ENCODE peak calls at places on chromosome 13, in seven cellular contexts. S, L, W, V, D, O and M are unnamed samples.

GRCh38 chr13:98957731-98958442 is 20.0 kb downstream of the DOCK9 start:
- DNase-seq in L (no peak), W (no peak), O (no peak), V (no peak), D (no peak), S (no peak), M (no peak)

GRCh38 chr13:99686157-99686572 is 184.9 kb downstream of the TM9SF2 start:
- DNase-seq in V (no peak), D (no peak), O (no peak), W (no peak), S (peak; percentile 43), L (peak; percentile 17), M (peak; percentile 36)

GRCh38 chr13:105139380-105140285 is 1395.8 kb downstream of the EFNB2 start:
- DNase-seq in O (no peak), V (peak; percentile 68), W (peak; percentile 10), L (no peak), S (no peak), D (peak; percentile 92), M (no peak)

GRCh38 chr13:67493835-67494234 is 263.7 kb upstream of the PCDH9 start:
- DNase-seq in O (no peak), W (no peak), S (no peak), V (no peak), D (no peak), L (no peak), M (no peak)

GRCh38 chr13:42996584-42996983 is 4.5 kb upstream of the EPSTI1 start:
- DNase-seq in V (no peak), W (no peak), O (no peak), L (peak; percentile 86), D (no peak), S (peak; percentile 94), M (peak; percentile 86)

GRCh38 chr13:100195568-100195967 is 106.7 kb downstream of the PCCA start:
- DNase-seq in W (no peak), D (no peak), V (no peak), S (no peak), O (no peak), L (no peak), M (no peak)

GRCh38 chr13:110523838-110524237 is 37.7 kb downstream of the RAB20 start:
- DNase-seq in S (no peak), V (no peak), W (no peak), D (no peak), O (no peak), L (no peak), M (no peak)

GRCh38 chr13:110726726-110727125 is 13.2 kb downstream of the ING1 start:
- DNase-seq in L (no peak), V (peak; percentile 53), S (no peak), W (peak; percentile 30), D (peak; percentile 92), O (no peak), M (no peak)

GRCh38 chr13:27200413-27201066 is 28.9 kb upstream of the USP12 start:
- DNase-seq in L (no peak), W (no peak), O (no peak), S (no peak), D (no peak), V (no peak), M (no peak)

GRCh38 chr13:88345171-88345847 is 674.1 kb downstream of the SLITRK5 start:
- DNase-seq in D (no peak), S (no peak), L (no peak), O (no peak), W (no peak), V (no peak), M (no peak)

GRCh38 chr13:71874490-71874889 is 7.5 kb upstream of the DACH1 start:
- DNase-seq in W (peak; percentile 31), O (no peak), V (no peak), L (no peak), D (no peak), S (no peak), M (no peak)

GRCh38 chr13:50993371-50993770 is 83.8 kb downstream of the RNASEH2B start:
- DNase-seq in W (no peak), S (no peak), O (no peak), L (no peak), D (no peak), V (no peak), M (no peak)

GRCh38 chr13:51385114-51385513 is 45.6 kb downstream of the SERPINE3 start:
- DNase-seq in D (no peak), O (no peak), W (no peak), L (no peak), S (no peak), V (no peak), M (no peak)

GRCh38 chr13:48532146-48532472 is 771 bp downstream of the RCBTB2 start:
- DNase-seq in D (peak; percentile 44), S (peak; percentile 58), L (peak; percentile 70), W (peak; percentile 30), V (no peak), O (no peak), M (peak; percentile 63)

GRCh38 chr13:90444232-90444631 is 903.3 kb upstream of the MIR17HG start:
- DNase-seq in S (no peak), L (no peak), W (no peak), O (no peak), D (no peak), V (no peak), M (no peak)

GRCh38 chr13:40910324-40911050 is 108.6 kb downstream of the ELF1 start:
- DNase-seq in O (no peak), S (peak; percentile 47), V (no peak), L (peak; percentile 48), W (no peak), D (no peak), M (peak; percentile 26)